ENCODE peak calls at places on chromosomes 16 and 17, in six cellular contexts. U, L, I, M, V and P are unnamed samples.

GRCh38 chr16:67555795-67556212 is 6.5 kb upstream of the CTCF start:
- DNase-seq in U (peak), L (no peak), I (no peak), M (no peak), V (no peak), P (no peak)

GRCh38 chr17:58577696-58578095 is 63.3 kb upstream of the MTMR4 start:
- DNase-seq in U (peak), L (peak), I (peak), M (peak), V (no peak), P (peak)

GRCh38 chr17:83068641-83069570 is 10.5 kb upstream of the METRNL start:
- DNase-seq in U (no peak), L (no peak), I (no peak), M (no peak), V (no peak), P (no peak)

GRCh38 chr16:86836503-86837125 is 258.3 kb downstream of the FOXL1 start:
- DNase-seq in U (no peak), L (no peak), I (no peak), M (no peak), V (no peak), P (no peak)

GRCh38 chr16:4345439-4346204 is 5.5 kb downstream of the PAM16 start:
- DNase-seq in U (no peak), L (no peak), I (no peak), M (peak), V (no peak), P (no peak)

GRCh38 chr17:60075981-60076380 is 2.7 kb downstream of the HEATR6 start:
- DNase-seq in U (no peak), L (no peak), I (no peak), M (no peak), V (no peak), P (no peak)

GRCh38 chr17:34301986-34302385 is 16.4 kb downstream of the CCL11 start:
- DNase-seq in U (no peak), L (no peak), I (no peak), M (no peak), V (no peak), P (no peak)

GRCh38 chr16:2702871-2703745 is 16.9 kb downstream of the PRSS27 start:
- DNase-seq in U (no peak), L (no peak), I (no peak), M (no peak), V (no peak), P (no peak)

GRCh38 chr16:87434146-87434667 is 42.1 kb downstream of the MAP1LC3B start:
- DNase-seq in U (no peak), L (no peak), I (no peak), M (no peak), V (no peak), P (no peak)

GRCh38 chr17:59365383-59365981 is 34.0 kb downstream of the YPEL2 start:
- DNase-seq in U (no peak), L (peak), I (peak), M (peak), V (no peak), P (no peak)

GRCh38 chr16:68902376-68903345 is 59.3 kb downstream of the TANGO6 start:
- DNase-seq in U (peak), L (peak), I (peak), M (peak), V (no peak), P (peak)

GRCh38 chr17:67531291-67531690 is 154.2 kb downstream of the PITPNC1 start:
- DNase-seq in U (no peak), L (no peak), I (peak), M (no peak), V (no peak), P (peak)

GRCh38 chr17:82014432-82014831 is 8.2 kb downstream of the CENPX start:
- DNase-seq in U (no peak), L (no peak), I (peak), M (no peak), V (no peak), P (no peak)

GRCh38 chr16:71956500-71956899 is 43.7 kb downstream of the PKD1L3 start:
- DNase-seq in U (no peak), L (no peak), I (no peak), M (no peak), V (no peak), P (no peak)

GRCh38 chr17:64016974-64017373 is 3.5 kb downstream of the ICAM2 start:
- DNase-seq in U (no peak), L (no peak), I (no peak), M (no peak), V (no peak), P (no peak)

GRCh38 chr17:82879241-82879640 is 39.4 kb upstream of the ZNF750 start:
- DNase-seq in U (no peak), L (no peak), I (no peak), M (no peak), V (no peak), P (no peak)

GRCh38 chr16:8887952-8888560 is 5.9 kb downstream of the LITAFD start:
- DNase-seq in U (no peak), L (no peak), I (peak), M (peak), V (no peak), P (no peak)

GRCh38 chr16:30838876-30839471 is 52.0 kb upstream of the ZNF629 start:
- DNase-seq in U (no peak), L (no peak), I (no peak), M (peak), V (no peak), P (peak)

GRCh38 chr16:13961099-13961811 is 41.3 kb downstream of the ERCC4 start:
- DNase-seq in U (no peak), L (no peak), I (no peak), M (peak), V (no peak), P (no peak)

GRCh38 chr16:19179890-19180490 is 11.9 kb downstream of the SYT17 start:
- DNase-seq in U (peak), L (peak), I (peak), M (peak), V (no peak), P (peak)

GRCh38 chr16:65876200-65876498 is 490.3 kb upstream of the CDH5 start:
- DNase-seq in U (no peak), L (no peak), I (no peak), M (no peak), V (no peak), P (no peak)

GRCh38 chr17:29209073-29209472 is 28.9 kb upstream of the MYO18A start:
- DNase-seq in U (no peak), L (no peak), I (no peak), M (no peak), V (no peak), P (peak)

GRCh38 chr17:29207986-29208385 is 27.8 kb upstream of the MYO18A start:
- DNase-seq in U (no peak), L (no peak), I (no peak), M (no peak), V (no peak), P (no peak)

GRCh38 chr17:29212094-29212631 is 32.0 kb upstream of the MYO18A start:
- DNase-seq in U (no peak), L (no peak), I (no peak), M (no peak), V (no peak), P (no peak)

GRCh38 chr17:29212681-29213121 is 32.5 kb upstream of the MYO18A start:
- DNase-seq in U (no peak), L (no peak), I (no peak), M (peak), V (no peak), P (no peak)

GRCh38 chr17:29210879-29211278 is 30.7 kb upstream of the MYO18A start:
- DNase-seq in U (no peak), L (no peak), I (no peak), M (no peak), V (no peak), P (no peak)
- TF ChIP-seq REST in U (no peak), L (no peak), I (no peak), M (no peak), V (no peak), P (no peak)

DNA sequence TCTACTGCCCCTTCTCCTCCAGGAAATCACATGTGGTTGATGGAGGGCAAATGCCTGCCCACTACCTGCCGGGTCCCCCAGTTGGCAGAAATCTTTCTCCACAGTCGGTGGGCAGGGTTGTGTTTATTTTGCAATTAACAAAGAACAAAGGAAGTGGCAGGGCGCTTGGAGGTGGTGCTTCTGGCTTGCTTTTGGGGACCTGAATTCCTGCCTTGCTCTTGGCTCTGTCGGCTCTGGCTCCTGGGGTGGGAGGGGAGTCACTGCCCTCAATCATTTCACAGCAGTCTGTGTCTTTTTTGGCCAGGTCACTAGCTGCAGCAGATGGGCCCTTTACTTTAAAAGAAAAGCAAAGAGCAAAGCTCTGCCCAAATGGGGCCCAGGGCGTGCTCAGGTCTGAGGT is 69.2 kb downstream of the C16orf78 start:
- DNase-seq in U (no peak), L (no peak), I (no peak), M (no peak), V (no peak), P (no peak)
- H2AFZ ChIP-seq in U (no peak), L (no peak), I (no peak), M (no peak), V (no peak), P (peak)

GRCh38 chr16:88541109-88541508 is 29.1 kb upstream of the ZC3H18 start:
- DNase-seq in U (no peak), L (no peak), I (no peak), M (no peak), V (no peak), P (peak)

GRCh38 chr16:88541831-88542230 is 28.4 kb upstream of the ZC3H18 start:
- DNase-seq in U (no peak), L (no peak), I (peak), M (no peak), V (no peak), P (peak)

GRCh38 chr16:88540346-88540977 is 29.7 kb upstream of the ZC3H18 start:
- DNase-seq in U (no peak), L (no peak), I (no peak), M (no peak), V (no peak), P (peak)

GRCh38 chr16:88543230-88543813 is 26.9 kb upstream of the ZC3H18 start:
- DNase-seq in U (no peak), L (no peak), I (no peak), M (no peak), V (no peak), P (no peak)

GRCh38 chr16:88542231-88542630 is 28.0 kb upstream of the ZC3H18 start:
- DNase-seq in U (no peak), L (no peak), I (peak), M (no peak), V (no peak), P (no peak)
- TF ChIP-seq REST in U (no peak), L (no peak), I (no peak), M (no peak), V (no peak), P (no peak)

GRCh38 chr17:45346255-45347015 is 29.6 kb upstream of the MAP3K14 start:
- DNase-seq in U (no peak), L (no peak), I (no peak), M (no peak), V (no peak), P (no peak)

GRCh38 chr17:45342871-45343526 is 26.2 kb upstream of the MAP3K14 start:
- DNase-seq in U (no peak), L (no peak), I (no peak), M (no peak), V (no peak), P (no peak)

GRCh38 chr17:45345246-45345553 is 28.4 kb upstream of the MAP3K14 start:
- DNase-seq in U (no peak), L (no peak), I (no peak), M (no peak), V (no peak), P (no peak)

GRCh38 chr17:45347451-45347850 is 30.6 kb upstream of the MAP3K14 start:
- DNase-seq in U (no peak), L (no peak), I (no peak), M (no peak), V (no peak), P (no peak)

DNA sequence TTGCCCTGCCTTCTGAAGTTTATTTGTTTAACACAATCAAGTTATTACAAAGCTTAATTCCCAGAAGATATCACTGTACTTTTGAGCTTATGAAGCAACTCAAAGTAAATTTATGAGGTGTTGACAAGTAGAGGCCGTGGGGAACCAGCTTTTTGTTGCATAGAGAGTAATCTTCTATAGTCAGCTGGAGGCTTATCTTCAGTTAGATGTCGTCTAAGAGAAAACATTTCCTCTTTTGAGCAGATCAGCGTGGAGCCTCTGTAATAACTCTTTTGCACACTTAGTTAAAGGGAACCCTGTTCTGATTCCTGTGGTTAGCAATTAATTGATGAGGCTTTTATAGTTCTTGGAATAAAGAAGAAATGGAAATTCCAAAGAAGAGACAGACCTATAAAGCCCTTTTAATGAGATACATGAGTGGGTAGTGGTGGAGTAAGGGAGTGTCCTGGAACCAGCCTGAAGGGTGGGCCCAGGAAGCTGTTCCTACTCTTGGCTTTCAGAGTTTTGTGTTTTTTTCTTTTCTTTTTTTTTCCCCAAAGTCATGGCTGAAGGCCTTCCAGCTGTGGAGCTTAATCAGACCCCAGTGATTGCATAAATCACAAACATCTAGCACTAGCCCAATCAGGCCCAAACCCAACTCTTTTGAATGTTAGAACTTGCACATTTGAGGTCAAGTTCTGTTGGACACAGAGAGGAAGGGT is 28.9 kb upstream of the MAP3K14 start:
- DNase-seq in U (no peak), L (peak), I (no peak), M (no peak), V (no peak), P (no peak)
- H2AFZ ChIP-seq in U (no peak), L (no peak), I (no peak), M (no peak), V (no peak), P (no peak)

DNA sequence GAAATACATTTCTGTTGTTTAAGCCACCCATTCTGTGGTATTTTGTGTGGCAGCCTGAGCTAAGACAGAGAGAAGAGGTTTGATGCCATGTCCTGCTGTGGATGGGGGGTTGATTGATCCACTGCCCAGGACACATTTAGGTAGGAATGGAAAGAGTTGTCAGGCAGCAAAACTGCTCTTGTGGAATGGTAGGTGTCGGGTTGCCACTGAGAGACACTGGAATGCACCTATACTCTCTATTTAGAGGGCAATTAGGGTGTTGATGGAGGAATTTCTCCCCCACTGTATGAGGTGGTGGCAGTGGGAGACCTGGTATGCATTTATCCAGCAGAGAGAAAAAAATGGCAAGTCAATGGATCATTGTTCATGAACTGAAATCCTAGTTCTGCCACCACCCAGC is 30.9 kb downstream of the CBLN1 start:
- DNase-seq in U (no peak), L (no peak), I (no peak), M (no peak), V (no peak), P (peak)
- TF ChIP-seq REST in U (no peak), L (no peak), I (no peak), M (no peak), V (no peak), P (no peak)

GRCh38 chr17:3573246-3574100 is 15.9 kb upstream of the TRPV3 start:
- DNase-seq in U (no peak), L (no peak), I (no peak), M (no peak), V (no peak), P (no peak)

GRCh38 chr17:3576970-3577369 is 19.4 kb upstream of the TRPV3 start:
- DNase-seq in U (no peak), L (no peak), I (no peak), M (no peak), V (no peak), P (no peak)

GRCh38 chr17:3574231-3574630 is 16.6 kb upstream of the TRPV3 start:
- DNase-seq in U (no peak), L (no peak), I (no peak), M (no peak), V (no peak), P (no peak)

GRCh38 chr17:3572231-3572630 is 14.6 kb upstream of the TRPV3 start:
- DNase-seq in U (no peak), L (no peak), I (no peak), M (no peak), V (no peak), P (no peak)

GRCh38 chr17:3575506-3575905 is 17.9 kb upstream of the TRPV3 start:
- DNase-seq in U (no peak), L (no peak), I (no peak), M (no peak), V (no peak), P (no peak)
- H2AFZ ChIP-seq in U (no peak), L (no peak), I (no peak), M (no peak), V (no peak), P (no peak)

GRCh38 chr17:28145348-28145747 is 102.9 kb downstream of the NLK start:
- DNase-seq in U (peak), L (no peak), I (no peak), M (no peak), V (no peak), P (no peak)
- TF ChIP-seq REST in U (no peak), L (no peak), I (no peak), M (no peak), V (no peak), P (no peak)

GRCh38 chr17:4161560-4162221 is 18.7 kb downstream of the CYB5D2 start:
- DNase-seq in U (no peak), L (peak), I (peak), M (no peak), V (no peak), P (peak)

GRCh38 chr17:4162366-4162765 is 19.4 kb downstream of the CYB5D2 start:
- DNase-seq in U (no peak), L (no peak), I (no peak), M (no peak), V (no peak), P (no peak)

GRCh38 chr17:4160294-4160859 is 17.4 kb downstream of the CYB5D2 start:
- DNase-seq in U (no peak), L (no peak), I (no peak), M (no peak), V (no peak), P (no peak)

GRCh38 chr17:4159761-4160160 is 16.8 kb downstream of the CYB5D2 start:
- DNase-seq in U (no peak), L (no peak), I (no peak), M (no peak), V (no peak), P (no peak)

DNA sequence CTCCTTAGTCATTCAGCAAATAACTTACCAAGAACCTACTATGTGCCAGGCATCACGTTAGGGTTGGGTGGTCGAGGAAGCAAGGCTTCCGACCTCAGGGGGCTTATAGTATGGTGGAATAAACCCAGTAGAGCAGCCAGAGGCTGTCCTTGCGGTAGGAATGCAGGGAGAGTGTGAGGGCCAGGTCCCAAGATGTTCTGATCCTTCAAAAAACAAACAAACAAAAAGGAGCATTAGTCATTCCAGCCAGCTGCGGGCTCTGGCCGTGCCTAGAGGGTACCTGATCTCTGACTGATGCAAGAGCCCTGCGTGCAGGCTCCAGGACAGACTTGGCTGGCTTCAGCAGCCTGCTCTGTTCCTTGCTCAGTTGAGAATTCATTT is 18.2 kb downstream of the CYB5D2 start:
- DNase-seq in U (no peak), L (no peak), I (peak), M (peak), V (no peak), P (peak)
- H2AFZ ChIP-seq in U (no peak), L (no peak), I (no peak), M (no peak), V (no peak), P (no peak)